ENCODE peak calls at places on chromosomes 3 and 15, in ten cellular contexts. W, Q, R, V, N, X, H, A, O and P are unnamed samples.
A peak's percentile ranks its signal among the peaks of the same experiment; 100 is the strongest.

GRCh38 chr15:74669627-74670026 is 26.2 kb downstream of the EDC3 start:
- DNase-seq in R (no peak), Q (no peak), O (no peak), A (no peak), X (no peak), N (no peak), W (no peak), V (no peak), H (no peak), P (no peak)

GRCh38 chr3:124282751-124283643 is 291.1 kb upstream of the ROPN1 start:
- DNase-seq in N (no peak), R (no peak), H (no peak), O (no peak), A (no peak), Q (no peak), V (no peak), W (no peak), X (peak; percentile 54), P (no peak)

GRCh38 chr3:126732281-126733060 is 28.4 kb downstream of the CHCHD6 start:
- DNase-seq in H (no peak), Q (no peak), N (no peak), O (no peak), V (no peak), X (no peak), A (no peak), W (no peak), R (no peak), P (no peak)

GRCh38 chr3:71016141-71016845 is 567.2 kb downstream of the FOXP1 start:
- DNase-seq in W (no peak), X (peak; percentile 52), H (no peak), N (no peak), R (no peak), V (no peak), Q (no peak), A (no peak), O (no peak), P (no peak)

GRCh38 chr3:12916159-12916558 is 74.8 kb upstream of the RPL32 start:
- DNase-seq in X (no peak), A (no peak), Q (no peak), N (no peak), V (peak; percentile 25), H (no peak), O (no peak), W (no peak), R (no peak), P (no peak)

GRCh38 chr3:139746481-139746880 is 68.7 kb upstream of the NMNAT3 start:
- DNase-seq in H (no peak), R (no peak), Q (no peak), W (no peak), N (no peak), V (no peak), O (no peak), X (no peak), A (no peak), P (no peak)

GRCh38 chr15:67135494-67135893 is 70.1 kb downstream of the SMAD3 start:
- DNase-seq in H (no peak), N (no peak), R (no peak), W (no peak), Q (no peak), O (no peak), A (no peak), X (peak; percentile 64), V (no peak), P (no peak)

GRCh38 chr3:15361494-15362214 is 29.3 kb upstream of the SH3BP5 start:
- DNase-seq in W (no peak), Q (peak; percentile 53), H (peak; percentile 54), V (no peak), A (no peak), X (no peak), O (peak; percentile 43), N (peak; percentile 3), R (peak; percentile 81), P (peak; percentile 48)

GRCh38 chr3:45123841-45124269 is 22.3 kb downstream of the CDCP1 start:
- DNase-seq in X (no peak), W (no peak), N (no peak), Q (no peak), A (no peak), H (no peak), R (no peak), V (no peak), O (no peak), P (no peak)

GRCh38 chr3:60716573-60716972 is 534.7 kb downstream of the FHIT start:
- DNase-seq in H (no peak), X (no peak), V (no peak), N (no peak), Q (no peak), R (no peak), A (no peak), O (no peak), W (no peak), P (no peak)

GRCh38 chr3:52149021-52149420 is 5.2 kb downstream of the POC1A start:
- DNase-seq in V (no peak), W (no peak), R (no peak), N (no peak), A (no peak), X (no peak), O (no peak), Q (no peak), H (no peak), P (no peak)

GRCh38 chr15:91426412-91426811 is 326.4 kb downstream of the SV2B start:
- DNase-seq in W (no peak), H (no peak), R (no peak), Q (no peak), N (no peak), V (no peak), A (no peak), O (no peak), X (no peak), P (no peak)

GRCh38 chr15:65334586-65335231 is 30.2 kb downstream of the RNU5B-1 start:
- DNase-seq in W (no peak), O (peak; percentile 35), N (no peak), X (no peak), Q (no peak), V (no peak), R (no peak), H (no peak), A (no peak), P (no peak)

GRCh38 chr3:152857082-152857481 is 22.2 kb downstream of the P2RY1 start:
- DNase-seq in O (no peak), R (no peak), N (no peak), A (no peak), X (no peak), H (no peak), V (no peak), W (no peak), Q (no peak), P (no peak)

GRCh38 chr3:144112036-144112435 is 140.4 kb downstream of the DIPK2A start:
- DNase-seq in H (no peak), O (no peak), A (no peak), X (no peak), N (no peak), V (no peak), Q (no peak), R (no peak), W (no peak), P (no peak)

GRCh38 chr3:13133011-13133410 is 59.8 kb upstream of the IQSEC1 start:
- DNase-seq in N (no peak), W (no peak), R (no peak), O (no peak), A (no peak), X (no peak), Q (no peak), H (no peak), V (no peak), P (no peak)

GRCh38 chr15:82298032-82298431 is 35.4 kb downstream of the SAXO2 start:
- DNase-seq in A (no peak), V (no peak), N (no peak), R (no peak), X (no peak), Q (no peak), O (no peak), W (no peak), H (no peak), P (no peak)

GRCh38 chr3:45218578-45219390 is 7.3 kb downstream of the TMEM158 start:
- DNase-seq in Q (no peak), H (no peak), V (no peak), A (no peak), O (no peak), N (no peak), W (no peak), R (no peak), X (no peak), P (no peak)

GRCh38 chr15:57552678-57553334 is 38.9 kb upstream of the MYZAP start:
- DNase-seq in A (no peak), H (no peak), Q (no peak), V (no peak), R (no peak), W (no peak), X (no peak), O (no peak), N (no peak), P (no peak)

GRCh38 chr3:56754753-56755365 is 46.9 kb downstream of the ARHGEF3 start:
- DNase-seq in O (no peak), R (peak; percentile 66), V (no peak), X (peak; percentile 22), H (peak; percentile 56), N (peak; percentile 16), W (peak; percentile 32), Q (peak; percentile 53), A (no peak), P (no peak)

GRCh38 chr3:59451041-59451763 is 401.4 kb upstream of the CFAP20DC start:
- DNase-seq in W (no peak), Q (no peak), X (peak; percentile 14), V (peak; percentile 63), A (peak; percentile 13), H (peak; percentile 51), O (peak; percentile 47), N (peak; percentile 20), R (peak; percentile 75), P (peak; percentile 56)

GRCh38 chr3:182710557-182711157 is 82.6 kb upstream of the ATP11B start:
- DNase-seq in R (no peak), X (no peak), O (peak; percentile 50), H (peak; percentile 33), N (no peak), Q (no peak), A (no peak), V (peak; percentile 60), W (no peak), P (peak; percentile 73)